ENCODE peak calls at places on chromosomes 16 and 17, in nine cellular contexts. G, I, O, S, P, K, L, V and R are unnamed samples.

GRCh38 chr16:67922221-67922620 is 9.4 kb downstream of the CTRL start:
- DNase-seq in G (no peak), I (no peak), O (no peak), S (no peak), P (no peak), K (no peak), L (no peak), V (no peak), R (no peak)

GRCh38 chr17:79936661-79937434 is 97.6 kb upstream of the CBX4 start:
- DNase-seq in G (no peak), I (no peak), O (no peak), S (no peak), P (no peak), K (no peak), L (no peak), V (no peak), R (no peak)

GRCh38 chr16:2692948-2693651 is 10.8 kb downstream of the KCTD5 start:
- DNase-seq in G (no peak), I (no peak), O (peak; percentile 48), S (no peak), P (peak; percentile 72), K (no peak), L (no peak), V (no peak), R (no peak)

GRCh38 chr17:37327341-37328090 is 48.3 kb upstream of the C17orf78 start:
- DNase-seq in G (peak; percentile 94), I (no peak), O (no peak), S (peak; percentile 72), P (peak; percentile 73), K (no peak), L (no peak), V (no peak), R (no peak)

GRCh38 chr16:23252310-23252709 is 49.8 kb upstream of the SCNN1B start:
- DNase-seq in G (no peak), I (no peak), O (no peak), S (no peak), P (no peak), K (no peak), L (no peak), V (no peak), R (no peak)

GRCh38 chr16:27470567-27471431 is 68.8 kb downstream of the IL21R start:
- DNase-seq in G (peak; percentile 67), I (no peak), O (no peak), S (peak; percentile 10), P (peak; percentile 65), K (no peak), L (no peak), V (no peak), R (no peak)

GRCh38 chr17:81898029-81898866 is 3.8 kb upstream of the NPB start:
- DNase-seq in G (peak; percentile 43), I (no peak), O (no peak), S (no peak), P (peak; percentile 94), K (peak; percentile 56), L (no peak), V (peak; percentile 91), R (no peak)

GRCh38 chr17:67623767-67624166 is 94.0 kb upstream of the NOL11 start:
- DNase-seq in G (no peak), I (no peak), O (no peak), S (no peak), P (no peak), K (no peak), L (no peak), V (no peak), R (no peak)

GRCh38 chr17:36939059-36939943 is 2.0 kb downstream of the LHX1 start:
- DNase-seq in G (no peak), I (no peak), O (no peak), S (no peak), P (no peak), K (no peak), L (no peak), V (no peak), R (no peak)

GRCh38 chr16:28925386-28926228 is 569 bp upstream of the RABEP2 start:
- DNase-seq in G (peak; percentile 83), I (no peak), O (peak; percentile 62), S (no peak), P (peak; percentile 77), K (peak; percentile 54), L (peak; percentile 87), V (peak; percentile 78), R (peak; percentile 66)

GRCh38 chr16:85363881-85364280 is 249.2 kb upstream of the GSE1 start:
- DNase-seq in G (no peak), I (no peak), O (no peak), S (peak; percentile 64), P (peak; percentile 93), K (no peak), L (no peak), V (no peak), R (no peak)

GRCh38 chr16:3838600-3839401 is 41.7 kb downstream of the CREBBP start:
- DNase-seq in G (peak; percentile 59), I (no peak), O (no peak), S (no peak), P (no peak), K (no peak), L (no peak), V (no peak), R (no peak)

GRCh38 chr16:9378876-9379275 is 287.4 kb downstream of the HAPSTR1 start:
- DNase-seq in G (peak; percentile 0), I (no peak), O (no peak), S (no peak), P (no peak), K (no peak), L (no peak), V (no peak), R (no peak)

GRCh38 chr16:11211977-11212818 is 43.8 kb downstream of the SOCS1 start:
- DNase-seq in G (peak; percentile 64), I (no peak), O (no peak), S (no peak), P (no peak), K (no peak), L (no peak), V (no peak), R (no peak)

GRCh38 chr17:34883106-34884000 is 77.9 kb downstream of the CCT6B start:
- DNase-seq in G (no peak), I (no peak), O (no peak), S (no peak), P (no peak), K (no peak), L (no peak), V (no peak), R (no peak)

GRCh38 chr16:48586083-48586482 is 23.9 kb downstream of the N4BP1 start:
- DNase-seq in G (no peak), I (no peak), O (no peak), S (no peak), P (no peak), K (no peak), L (no peak), V (no peak), R (no peak)

GRCh38 chr16:72890587-72890986 is 157.3 kb downstream of the ZFHX3 start:
- DNase-seq in G (no peak), I (no peak), O (no peak), S (no peak), P (no peak), K (no peak), L (no peak), V (no peak), R (no peak)
- TF ChIP-seq CTCF in G (no peak), I (no peak), O (no peak), S (no peak), P (no peak), K (no peak), L (no peak), V (no peak), R (no peak)

DNA sequence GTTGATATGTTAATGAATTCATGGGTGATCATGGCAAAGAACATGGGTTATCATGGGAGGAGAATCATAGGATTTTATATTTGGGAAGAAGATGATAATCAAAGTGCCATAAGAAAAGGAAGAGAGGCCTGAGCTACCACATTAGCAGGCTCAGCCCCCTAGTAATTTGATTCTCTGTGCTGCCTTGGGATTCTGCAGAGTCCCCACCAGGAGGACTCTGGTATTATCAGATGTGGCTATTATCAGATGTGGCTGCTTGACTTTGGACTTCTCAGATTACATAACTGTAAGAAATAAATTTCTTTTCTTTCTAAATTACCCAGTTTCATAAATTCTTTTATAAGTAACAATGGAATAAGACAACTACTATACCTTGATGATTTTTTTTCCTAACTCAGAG is 137.6 kb downstream of the ITFG1 start:
- DNase-seq in G (no peak), I (no peak), O (no peak), S (no peak), P (no peak), K (no peak), L (no peak), V (no peak), R (no peak)
- TF ChIP-seq CTCF in G (no peak), I (no peak), O (no peak), S (peak; percentile 17), P (peak; percentile 14), K (no peak), L (no peak), V (no peak), R (no peak)

GRCh38 chr17:63222655-63223054 is 223.5 kb downstream of the CYB561 start:
- DNase-seq in G (peak; percentile 6), I (no peak), O (no peak), S (no peak), P (no peak), K (peak; percentile 4), L (no peak), V (peak; percentile 38), R (no peak)
- TF ChIP-seq CTCF in G (no peak), I (no peak), O (no peak), S (no peak), P (no peak), K (no peak), L (no peak), V (no peak), R (no peak)

GRCh38 chr16:83402160-83402794 is 405.5 kb upstream of the HSBP1 start:
- DNase-seq in G (no peak), I (no peak), O (no peak), S (no peak), P (no peak), K (no peak), L (no peak), V (peak; percentile 40), R (no peak)
- TF ChIP-seq CTCF in G (no peak), I (peak; percentile 22), O (no peak), S (no peak), P (peak; percentile 16), K (peak; percentile 43), L (no peak), V (no peak), R (no peak)